ENCODE peak calls at places on chromosomes 1 and 21, in nine cellular contexts. A, Q, G, Z, R, C, N, U and P are unnamed samples.

GRCh38 chr1:221824025-221824424 is 82.1 kb upstream of the DUSP10 start:
- DNase-seq in U (no peak), N (no peak), Z (no peak), C (peak; percentile 31), Q (no peak), G (no peak), R (no peak), A (no peak), P (no peak)

GRCh38 chr1:115069186-115069585 is 20.1 kb downstream of the TSPAN2 start:
- DNase-seq in Q (no peak), G (no peak), C (no peak), A (no peak), N (no peak), R (no peak), Z (no peak), U (no peak), P (no peak)

GRCh38 chr1:41102208-41102607 is 80.7 kb upstream of the SLFNL1 start:
- DNase-seq in A (peak; percentile 85), N (peak; percentile 79), Q (peak; percentile 89), C (peak; percentile 29), G (no peak), U (peak; percentile 79), Z (peak; percentile 93), R (no peak), P (peak; percentile 95)

GRCh38 chr1:162996261-162996660 is 72.9 kb upstream of the RGS4 start:
- DNase-seq in U (no peak), A (no peak), R (no peak), N (no peak), G (no peak), Z (no peak), Q (no peak), C (no peak), P (no peak)

GRCh38 chr1:228379165-228379460 is 27.5 kb downstream of the TRIM11 start:
- DNase-seq in G (peak; percentile 29), U (no peak), Z (peak; percentile 68), C (no peak), N (peak; percentile 62), A (no peak), R (no peak), Q (no peak), P (peak; percentile 29)

GRCh38 chr1:46370214-46370633 is 23.9 kb upstream of the FAAH start:
- DNase-seq in Z (no peak), R (no peak), Q (no peak), G (no peak), A (no peak), U (no peak), N (no peak), C (no peak), P (peak; percentile 19)

GRCh38 chr1:44417351-44418021 is 12.4 kb downstream of the RNF220 start:
- DNase-seq in Z (no peak), A (no peak), G (peak; percentile 78), N (peak; percentile 66), U (no peak), Q (no peak), C (no peak), R (peak; percentile 76), P (peak; percentile 23)

GRCh38 chr1:206590025-206590834 is 22.0 kb downstream of the EIF2D start:
- DNase-seq in A (no peak), Q (no peak), G (no peak), Z (no peak), N (no peak), U (no peak), R (no peak), C (no peak), P (no peak)

GRCh38 chr1:166489670-166490436 is 323.1 kb upstream of the FAM78B start:
- DNase-seq in U (peak; percentile 30), N (peak; percentile 54), Z (peak; percentile 31), A (peak; percentile 68), Q (no peak), C (peak; percentile 49), R (no peak), G (no peak), P (peak; percentile 49)

GRCh38 chr1:110008971-110009565 is 24.5 kb downstream of the AHCYL1 start:
- DNase-seq in U (no peak), C (no peak), Z (no peak), Q (no peak), G (no peak), R (no peak), N (no peak), A (no peak), P (no peak)

GRCh38 chr21:42400525-42400924 is 3.2 kb upstream of the UBASH3A start:
- DNase-seq in Q (no peak), Z (no peak), R (no peak), U (no peak), G (no peak), N (no peak), A (no peak), C (no peak), P (no peak)

GRCh38 chr1:184160236-184160635 is 108.7 kb downstream of the TSEN15 start:
- DNase-seq in G (no peak), U (no peak), N (no peak), Z (peak; percentile 40), R (no peak), Q (no peak), A (no peak), C (peak; percentile 8), P (no peak)

GRCh38 chr1:202143011-202143767 is 1.3 kb downstream of the ARL8A start:
- DNase-seq in Q (peak; percentile 45), C (no peak), R (no peak), A (peak; percentile 61), Z (peak; percentile 70), U (peak; percentile 47), N (peak; percentile 69), G (no peak), P (no peak)

GRCh38 chr1:242523282-242523967 is 1.1 kb downstream of the PLD5 start:
- DNase-seq in U (no peak), N (no peak), G (peak; percentile 6), R (no peak), Z (no peak), A (no peak), Q (no peak), C (no peak), P (no peak)

GRCh38 chr1:164638506-164639202 is 79.7 kb downstream of the PBX1 start:
- DNase-seq in C (no peak), Z (no peak), A (no peak), U (no peak), G (no peak), N (no peak), R (no peak), Q (peak; percentile 47), P (peak; percentile 55)

DNA sequence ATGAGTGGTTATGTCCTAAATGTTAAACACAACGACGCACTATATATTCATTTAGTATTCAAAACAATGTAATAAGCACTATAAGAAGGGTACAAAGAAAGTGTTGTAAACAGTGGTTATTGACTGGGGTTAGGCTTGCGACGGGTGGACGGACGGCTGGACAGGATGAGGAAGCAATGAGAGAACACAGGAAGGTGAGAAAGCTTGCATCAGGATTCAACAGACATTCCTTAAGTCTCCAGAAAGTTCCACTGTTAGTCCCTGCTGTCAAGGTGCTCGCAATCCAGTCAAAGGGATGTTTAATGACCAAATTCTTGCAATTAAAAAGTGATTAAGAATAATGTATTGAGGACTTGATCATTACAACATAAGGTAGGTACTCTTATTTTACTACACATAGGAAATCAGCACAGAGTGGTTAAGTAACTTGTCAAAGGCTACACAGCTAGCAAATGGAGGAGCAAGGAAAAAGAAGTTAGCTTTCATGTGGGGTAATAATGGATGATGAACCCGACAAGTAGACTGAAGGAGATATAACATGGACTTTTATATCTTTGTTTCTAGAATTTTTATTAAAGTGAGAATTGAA is 991 bp upstream of the ACBD6 start:
- DNase-seq in Q (no peak), G (no peak), Z (no peak), U (no peak), R (no peak), A (no peak), N (no peak), C (peak; percentile 38), P (no peak)
- H3K4me3 ChIP-seq in Q (peak overlapping the region; percentile 89), G (peak overlapping the region; percentile 81), Z (peak overlapping the region; percentile 97), U (no peak overlapping the region), R (peak overlapping the region; percentile 75), A (peak overlapping the region; percentile 73), N (peak overlapping the region; percentile 81), C (peak overlapping the region; percentile 91), P (no peak overlapping the region)

DNA sequence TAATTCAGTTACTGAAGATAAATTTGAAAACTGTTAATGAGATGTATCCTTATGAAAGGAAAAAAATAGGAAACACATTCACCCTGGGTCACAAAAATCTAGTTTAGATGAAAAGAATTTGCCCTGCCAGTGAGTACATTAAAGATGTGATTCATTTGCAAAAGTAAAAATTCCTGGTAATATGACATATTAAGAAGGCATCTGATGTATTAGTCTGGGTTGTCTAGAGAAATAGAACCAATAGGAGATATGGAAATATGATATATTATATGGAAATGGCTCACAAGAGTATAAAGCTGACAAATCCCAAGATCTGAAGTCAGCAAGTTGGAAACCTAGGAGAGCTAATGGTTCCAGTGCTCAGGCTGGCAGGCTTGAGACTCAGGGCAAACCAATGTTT is 153.8 kb downstream of the MRPL39 start:
- DNase-seq in A (no peak), G (no peak), Z (no peak), U (no peak), C (no peak), R (no peak), N (no peak), Q (no peak), P (no peak)
- H3K27ac ChIP-seq in A (no peak overlapping the region), G (no peak overlapping the region), Z (no peak overlapping the region), U (no peak overlapping the region), C (no peak overlapping the region), R (no peak overlapping the region), N (no peak overlapping the region), Q (no peak overlapping the region), P (no peak overlapping the region)

GRCh38 chr1:211328866-211329265 is 2.2 kb downstream of the TRAF5 start:
- DNase-seq in A (peak; percentile 42), N (no peak), U (no peak), Z (no peak), C (no peak), R (no peak), Q (no peak), G (no peak), P (no peak)
- H3K4me3 ChIP-seq in A (peak overlapping the region; percentile 88), N (no peak overlapping the region), U (no peak overlapping the region), Z (no peak overlapping the region), C (no peak overlapping the region), R (no peak overlapping the region), Q (no peak overlapping the region), G (no peak overlapping the region), P (no peak overlapping the region)

GRCh38 chr1:98732985-98733781 is 71.7 kb downstream of the SNX7 start:
- DNase-seq in U (no peak), N (no peak), R (no peak), Z (no peak), A (no peak), C (peak; percentile 48), Q (no peak), G (no peak), P (peak; percentile 2)

GRCh38 chr1:98741164-98741563 is 79.6 kb downstream of the SNX7 start:
- DNase-seq in A (no peak), U (no peak), Q (no peak), N (no peak), G (no peak), Z (no peak), R (no peak), C (no peak), P (no peak)

GRCh38 chr1:98739762-98740161 is 78.2 kb downstream of the SNX7 start:
- DNase-seq in U (no peak), A (no peak), N (no peak), R (no peak), C (no peak), Z (no peak), Q (no peak), G (no peak), P (no peak)

GRCh38 chr1:98733782-98734112 is 72.2 kb downstream of the SNX7 start:
- DNase-seq in A (no peak), R (no peak), Q (no peak), U (no peak), N (no peak), G (no peak), Z (no peak), C (no peak), P (no peak)

GRCh38 chr1:98737835-98738234 is 76.3 kb downstream of the SNX7 start:
- DNase-seq in Q (no peak), C (no peak), R (no peak), U (no peak), G (no peak), Z (no peak), A (no peak), N (no peak), P (no peak)
- H3K27ac ChIP-seq in Q (no peak overlapping the region), C (no peak overlapping the region), R (no peak overlapping the region), U (no peak overlapping the region), G (no peak overlapping the region), Z (no peak overlapping the region), A (no peak overlapping the region), N (no peak overlapping the region), P (no peak overlapping the region)